ENCODE peak calls at places on chromosome 11, in four cellular contexts. F is erythroblast, K is neuronal stem cell, R is nephron progenitor cell. M is an unnamed sample.

GRCh38 chr11:119795231-119795630 is 66.2 kb upstream of the NECTIN1 start:
- DNase-seq in F (no peak), R (no peak), K (no peak), M (no peak)

GRCh38 chr11:19753451-19754041 is 40.9 kb downstream of the NAV2 start:
- DNase-seq in F (no peak), K (no peak), R (no peak), M (no peak)

GRCh38 chr11:56848105-56848809 is 99.8 kb upstream of the OR9G4 start:
- DNase-seq in F (no peak), K (no peak), R (no peak), M (no peak)

GRCh38 chr11:130629039-130629438 is 180.6 kb downstream of the ADAMTS15 start:
- DNase-seq in K (no peak), F (no peak), R (no peak), M (no peak)

GRCh38 chr11:13126430-13126829 is 117.3 kb downstream of the RASSF10 start:
- DNase-seq in F (no peak), R (no peak), K (no peak), M (no peak)

GRCh38 chr11:65646921-65647701 is 9.2 kb downstream of the SIPA1 start:
- DNase-seq in K (peak; percentile 17), R (peak; percentile 70), F (no peak), M (no peak)

GRCh38 chr11:66011239-66011784 is 496 bp upstream of the CST6 start:
- DNase-seq in F (no peak), R (no peak), K (no peak), M (peak; percentile 15)

GRCh38 chr11:68658661-68659060 is 25.7 kb upstream of the GAL start:
- DNase-seq in K (no peak), F (no peak), R (no peak), M (no peak)

GRCh38 chr11:64409707-64410395 is 50.9 kb downstream of the RPS6KA4 start:
- DNase-seq in R (peak; percentile 25), K (no peak), F (no peak), M (no peak)

GRCh38 chr11:68753300-68753699 is 2.0 kb upstream of the TESMIN start:
- DNase-seq in K (no peak), F (no peak), R (no peak), M (no peak)

GRCh38 chr11:36500315-36500721 is 9.8 kb downstream of the TRAF6 start:
- DNase-seq in R (no peak), K (peak; percentile 44), F (peak; percentile 18), M (no peak)

GRCh38 chr11:83540112-83540675 is 254.0 kb upstream of the CCDC90B start:
- DNase-seq in F (no peak), R (no peak), K (no peak), M (no peak)

GRCh38 chr11:12569499-12570040 is 104.7 kb upstream of the TEAD1 start:
- DNase-seq in K (no peak), F (no peak), R (no peak), M (no peak)

GRCh38 chr11:6625156-6625831 is 6.1 kb upstream of the TPP1 start:
- DNase-seq in K (no peak), F (no peak), R (no peak), M (no peak)

GRCh38 chr11:118142809-118143208 is 9.8 kb downstream of the SCN4B start:
- DNase-seq in K (no peak), R (no peak), F (no peak), M (no peak)

GRCh38 chr11:85961930-85962363 is 106.8 kb downstream of the CCDC83 start:
- DNase-seq in K (no peak), R (no peak), F (no peak), M (no peak)